ENCODE peak calls at places on chromosomes 6 and 20, in eight cellular contexts. R, V, D, T, P, K, W and S are unnamed samples.

GRCh38 chr20:32858189-32858588 is 534 bp upstream of the EFCAB8 start:
- DNase-seq in K (no peak), P (no peak), V (no peak), D (no peak), T (no peak), W (no peak), R (no peak), S (no peak)

GRCh38 chr20:62832951-62833391 is 16.1 kb downstream of the COL9A3 start:
- DNase-seq in D (no peak), R (no peak), T (no peak), P (no peak), K (no peak), V (no peak), W (no peak), S (no peak)

GRCh38 chr6:52640170-52640569 is 30.7 kb upstream of the TMEM14A start:
- DNase-seq in D (no peak), P (no peak), R (no peak), T (peak), W (no peak), K (no peak), V (no peak), S (no peak)

GRCh38 chr20:62523473-62524203 is 47.8 kb upstream of the GATA5 start:
- DNase-seq in D (peak), W (no peak), K (no peak), T (no peak), R (peak), P (no peak), V (no peak), S (no peak)

GRCh38 chr6:33050013-33050800 is 23.2 kb downstream of the HLA-DPA1 start:
- DNase-seq in V (no peak), D (no peak), R (no peak), P (no peak), W (no peak), K (no peak), T (no peak), S (no peak)

GRCh38 chr6:104973404-104973803 is 16.5 kb downstream of the LIN28B start:
- DNase-seq in V (no peak), R (no peak), P (no peak), K (no peak), W (no peak), D (no peak), T (no peak), S (no peak)

GRCh38 chr6:63709148-63709547 is 73.5 kb downstream of the PHF3 start:
- DNase-seq in K (no peak), R (no peak), V (no peak), T (no peak), P (no peak), D (no peak), W (no peak), S (no peak)

GRCh38 chr6:11711644-11711993 is 67.0 kb downstream of the ADTRP start:
- DNase-seq in K (no peak), W (no peak), P (no peak), V (no peak), R (no peak), T (no peak), D (no peak), S (no peak)

GRCh38 chr20:55514498-55514897 is 490.8 kb downstream of the CBLN4 start:
- DNase-seq in R (peak), P (no peak), D (peak), T (no peak), W (no peak), K (no peak), V (no peak), S (no peak)

GRCh38 chr20:57458400-57459160 is 66.4 kb downstream of the CTCFL start:
- DNase-seq in D (no peak), T (no peak), V (no peak), W (no peak), K (no peak), R (no peak), P (no peak), S (no peak)

GRCh38 chr20:34768105-34768504 is 57.3 kb downstream of the NCOA6 start:
- DNase-seq in D (no peak), V (peak), W (no peak), K (no peak), R (no peak), T (peak), P (no peak), S (no peak)

GRCh38 chr6:8229913-8230312 is 127.6 kb upstream of the EEF1E1 start:
- DNase-seq in W (no peak), R (no peak), D (peak), K (no peak), P (no peak), V (no peak), T (no peak), S (no peak)

GRCh38 chr20:17645546-17646208 is 36.4 kb downstream of the RRBP1 start:
- DNase-seq in W (no peak), T (no peak), D (no peak), P (no peak), R (no peak), K (no peak), V (no peak), S (no peak)